ENCODE peak calls at places on chromosome 16, in nine cellular contexts. H, X, E, Q, I, G, S, V and M are unnamed samples.

GRCh38 chr16:15055141-15056053 is 477 bp downstream of the NTAN1 start:
- DNase-seq in H (peak), X (peak), E (no peak), Q (no peak), I (peak), G (no peak), S (no peak), V (peak), M (no peak)

GRCh38 chr16:21301168-21301894 is 23.2 kb upstream of the CRYM start:
- DNase-seq in H (peak), X (peak), E (peak), Q (peak), I (peak), G (peak), S (peak), V (peak), M (peak)

GRCh38 chr16:28494141-28494851 is at the start of gene APOBR:
- DNase-seq in H (no peak), X (no peak), E (no peak), Q (peak), I (peak), G (no peak), S (peak), V (no peak), M (no peak)

GRCh38 chr16:15979801-15980200 is 30.4 kb downstream of the ABCC1 start:
- DNase-seq in H (no peak), X (no peak), E (no peak), Q (no peak), I (no peak), G (no peak), S (no peak), V (no peak), M (no peak)

GRCh38 chr16:11191665-11192064 is 64.3 kb downstream of the SOCS1 start:
- DNase-seq in H (no peak), X (no peak), E (no peak), Q (no peak), I (no peak), G (no peak), S (no peak), V (no peak), M (no peak)

GRCh38 chr16:67399218-67399733 is 6.0 kb upstream of the TPPP3 start:
- DNase-seq in H (no peak), X (peak), E (no peak), Q (peak), I (no peak), G (peak), S (peak), V (no peak), M (peak)

GRCh38 chr16:2206780-2207433 is 1.7 kb downstream of the MLST8 start:
- DNase-seq in H (no peak), X (no peak), E (no peak), Q (no peak), I (no peak), G (no peak), S (no peak), V (no peak), M (no peak)

GRCh38 chr16:10965440-10966039 is 21.2 kb downstream of the CLEC16A start:
- DNase-seq in H (no peak), X (no peak), E (no peak), Q (no peak), I (no peak), G (no peak), S (no peak), V (no peak), M (no peak)

GRCh38 chr16:84548971-84549844 is 44.7 kb upstream of the MEAK7 start:
- DNase-seq in H (peak), X (no peak), E (no peak), Q (peak), I (peak), G (no peak), S (no peak), V (no peak), M (no peak)

GRCh38 chr16:73311857-73312723 is 264.2 kb upstream of the ZFHX3 start:
- DNase-seq in H (no peak), X (no peak), E (no peak), Q (no peak), I (no peak), G (no peak), S (no peak), V (no peak), M (no peak)

GRCh38 chr16:54431041-54431996 is 144.7 kb upstream of the IRX3 start:
- DNase-seq in H (no peak), X (no peak), E (peak), Q (no peak), I (no peak), G (no peak), S (no peak), V (no peak), M (no peak)

GRCh38 chr16:56611281-56611833 is 3.0 kb downstream of the MT2A start:
- DNase-seq in H (peak), X (no peak), E (no peak), Q (no peak), I (peak), G (no peak), S (peak), V (peak), M (no peak)

GRCh38 chr16:85462405-85463227 is 150.5 kb upstream of the GSE1 start:
- DNase-seq in H (peak), X (no peak), E (no peak), Q (no peak), I (peak), G (no peak), S (peak), V (no peak), M (peak)

GRCh38 chr16:28915181-28915580 is 9.9 kb downstream of the RABEP2 start:
- DNase-seq in H (no peak), X (no peak), E (peak), Q (no peak), I (no peak), G (no peak), S (no peak), V (peak), M (no peak)

GRCh38 chr16:72666267-72666666 is 381.7 kb downstream of the ZFHX3 start:
- DNase-seq in H (no peak), X (no peak), E (no peak), Q (no peak), I (no peak), G (no peak), S (no peak), V (peak), M (no peak)

GRCh38 chr16:83813818-83814653 is 6.3 kb downstream of the HSBP1 start:
- DNase-seq in H (peak), X (no peak), E (peak), Q (no peak), I (peak), G (peak), S (no peak), V (peak), M (no peak)

GRCh38 chr16:78200623-78201096 is 101.2 kb downstream of the WWOX start:
- DNase-seq in H (no peak), X (no peak), E (no peak), Q (no peak), I (no peak), G (no peak), S (no peak), V (no peak), M (no peak)

GRCh38 chr16:54178491-54178976 is 108.1 kb downstream of the IRX3 start:
- DNase-seq in H (no peak), X (no peak), E (no peak), Q (no peak), I (peak), G (no peak), S (no peak), V (no peak), M (peak)

GRCh38 chr16:69195371-69196029 is 8.5 kb downstream of the SNTB2 start:
- DNase-seq in H (no peak), X (no peak), E (no peak), Q (no peak), I (no peak), G (no peak), S (no peak), V (no peak), M (no peak)

GRCh38 chr16:65710107-65710506 is 588.2 kb upstream of the CDH11 start:
- DNase-seq in H (no peak), X (no peak), E (no peak), Q (no peak), I (no peak), G (no peak), S (no peak), V (no peak), M (no peak)

GRCh38 chr16:65698943-65699342 is 577.1 kb upstream of the CDH11 start:
- DNase-seq in H (no peak), X (no peak), E (no peak), Q (no peak), I (no peak), G (no peak), S (no peak), V (peak), M (no peak)

GRCh38 chr16:65702707-65703402 is 581.0 kb upstream of the CDH11 start:
- DNase-seq in H (no peak), X (no peak), E (no peak), Q (no peak), I (no peak), G (no peak), S (no peak), V (no peak), M (no peak)

GRCh38 chr16:65700599-65700998 is 578.7 kb upstream of the CDH11 start:
- DNase-seq in H (no peak), X (no peak), E (peak), Q (no peak), I (no peak), G (no peak), S (no peak), V (peak), M (no peak)

GRCh38 chr16:65704866-65705265 is 583.0 kb upstream of the CDH11 start:
- DNase-seq in H (no peak), X (peak), E (no peak), Q (peak), I (no peak), G (no peak), S (no peak), V (no peak), M (no peak)
- TF ChIP-seq CTCF in H (no peak), X (no peak), E (peak), Q (peak), I (peak), G (no peak), S (no peak), V (peak), M (no peak)

DNA sequence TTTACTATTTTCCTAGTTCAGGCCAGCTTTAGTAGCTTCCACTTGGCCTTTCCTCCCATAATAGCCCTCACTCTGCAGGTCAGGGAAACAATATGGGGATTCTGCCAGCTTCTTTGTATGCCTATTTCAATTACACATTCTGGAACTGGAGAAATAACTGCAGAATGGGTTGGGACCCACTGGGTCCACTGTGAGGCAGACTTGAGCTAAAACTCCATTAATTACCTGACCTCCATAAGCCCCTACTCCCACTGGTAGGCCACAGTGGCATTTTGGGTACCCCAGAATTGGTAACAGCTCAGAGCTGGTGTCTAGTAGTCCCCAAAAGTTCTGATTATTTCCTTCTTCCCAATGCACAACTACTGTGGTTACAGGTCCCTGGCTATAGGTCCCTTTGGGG is 16.7 kb upstream of the TENT4B start:
- DNase-seq in H (no peak), X (no peak), E (no peak), Q (no peak), I (no peak), G (no peak), S (no peak), V (no peak), M (no peak)
- TF ChIP-seq CTCF in H (no peak), X (no peak), E (no peak), Q (no peak), I (no peak), G (no peak), S (no peak), V (peak), M (no peak)

DNA sequence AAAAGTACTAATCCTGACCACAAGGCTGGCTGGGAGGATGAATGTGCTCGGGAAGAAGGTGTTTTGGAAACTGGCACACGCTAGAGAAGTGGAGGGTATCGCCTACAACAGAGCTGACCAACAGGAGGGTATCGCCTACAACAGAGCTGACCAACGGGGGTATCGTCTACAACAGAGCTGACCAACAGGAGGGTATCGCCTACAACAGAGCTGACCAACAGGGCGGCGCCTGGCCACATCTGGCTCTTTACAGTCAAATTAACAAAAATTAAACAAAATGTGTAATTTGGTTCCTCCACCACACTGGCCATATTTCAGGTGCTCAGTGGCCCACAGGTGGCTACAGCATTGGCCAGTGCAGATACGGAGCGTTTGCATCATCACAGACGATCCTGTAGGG is 153.5 kb downstream of the CMIP start:
- DNase-seq in H (no peak), X (no peak), E (no peak), Q (no peak), I (no peak), G (no peak), S (no peak), V (no peak), M (no peak)
- TF ChIP-seq CTCF in H (no peak), X (no peak), E (peak), Q (no peak), I (no peak), G (peak), S (no peak), V (no peak), M (no peak)

GRCh38 chr16:8797364-8798173 is at the start of the genes PMM2 and TMEM186:
- DNase-seq in H (peak), X (peak), E (peak), Q (peak), I (peak), G (peak), S (peak), V (peak), M (peak)
- TF ChIP-seq CTCF in H (no peak), X (no peak), E (no peak), Q (no peak), I (no peak), G (no peak), S (peak), V (no peak), M (no peak)

GRCh38 chr16:5605404-5605803 is 507.8 kb upstream of the EEF2KMT start:
- DNase-seq in H (no peak), X (no peak), E (no peak), Q (no peak), I (no peak), G (no peak), S (no peak), V (no peak), M (no peak)

GRCh38 chr16:5607169-5607568 is 509.6 kb upstream of the EEF2KMT start:
- DNase-seq in H (no peak), X (no peak), E (no peak), Q (no peak), I (no peak), G (no peak), S (no peak), V (no peak), M (no peak)

GRCh38 chr16:5603836-5604235 is 506.2 kb upstream of the EEF2KMT start:
- DNase-seq in H (no peak), X (no peak), E (no peak), Q (no peak), I (no peak), G (no peak), S (no peak), V (no peak), M (no peak)

DNA sequence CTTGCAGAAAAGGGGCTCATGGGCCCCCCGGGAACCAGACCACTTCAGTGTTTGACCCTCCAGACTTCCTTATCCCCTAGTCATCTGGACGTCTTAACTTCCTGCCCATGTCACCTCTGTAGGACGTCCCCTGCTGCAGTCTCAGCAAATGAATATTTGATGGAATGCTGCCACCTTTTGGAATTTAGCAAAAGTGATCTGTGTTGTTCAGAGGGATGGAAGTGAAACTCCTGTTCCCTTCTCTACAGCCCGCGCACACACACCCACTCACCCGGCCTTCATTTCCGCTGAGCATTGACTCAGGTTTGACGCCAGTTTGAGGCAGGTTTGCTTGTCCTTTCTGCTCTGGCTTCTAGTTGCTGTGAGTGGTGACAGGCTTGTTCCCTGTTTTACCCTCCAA is 507.2 kb upstream of the EEF2KMT start:
- DNase-seq in H (no peak), X (no peak), E (no peak), Q (peak), I (no peak), G (peak), S (no peak), V (no peak), M (peak)
- TF ChIP-seq CTCF in H (no peak), X (no peak), E (no peak), Q (peak), I (no peak), G (peak), S (peak), V (no peak), M (peak)

DNA sequence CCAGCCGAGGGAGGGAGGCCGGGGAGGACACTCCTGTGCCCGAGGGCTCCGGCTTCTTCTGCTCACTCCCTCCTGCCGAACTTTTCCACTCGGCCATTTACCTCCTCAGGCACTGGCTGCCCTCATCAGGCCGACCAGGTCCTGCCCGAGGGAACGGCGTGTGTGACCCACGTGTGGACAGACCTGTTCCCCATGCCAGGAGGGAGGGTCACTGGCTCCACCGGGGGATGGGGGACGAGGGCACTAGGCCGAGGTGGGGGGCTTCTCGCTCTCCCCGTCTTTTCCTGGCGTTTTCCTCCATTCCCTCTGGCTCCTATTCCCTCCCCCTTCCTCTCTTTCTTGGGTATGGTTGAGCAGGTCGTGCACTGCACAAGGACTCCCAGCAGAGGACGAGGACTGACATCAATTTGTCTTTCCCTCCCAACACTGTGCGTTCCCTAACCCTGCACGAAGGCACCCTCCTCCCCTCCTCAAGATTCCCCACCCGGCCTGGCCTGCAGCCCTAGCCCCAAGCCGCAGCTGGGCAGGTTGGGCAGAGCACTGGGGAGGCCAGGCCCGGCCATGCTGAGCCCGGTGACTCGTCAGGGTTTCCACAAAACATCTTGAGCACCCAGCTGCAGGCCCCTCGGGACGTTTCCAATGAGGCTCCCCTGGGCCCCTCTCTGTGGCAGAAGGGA is 3.2 kb upstream of the IL17C start:
- DNase-seq in H (no peak), X (no peak), E (no peak), Q (no peak), I (no peak), G (no peak), S (no peak), V (no peak), M (no peak)
- TF ChIP-seq CTCF in H (no peak), X (no peak), E (no peak), Q (no peak), I (no peak), G (no peak), S (no peak), V (no peak), M (no peak)